ENCODE peak calls at places on chromosomes 2 and 18, in five cellular contexts. O, Z, D, B and R are unnamed samples. For H3K9me3, the result is how much of the 10 kb centered on the place peaks cover.

GRCh38 chr2:202418511-202418910 is 42.4 kb downstream of the BMPR2 start:
- DNase-seq in O (no peak), Z (no peak), D (no peak), B (no peak), R (no peak)

GRCh38 chr18:49723648-49724180 is 89.6 kb downstream of the ACAA2 start:
- DNase-seq in D (no peak), B (peak), Z (peak), O (no peak), R (peak)

GRCh38 chr2:24124003-24124585 is 825 bp downstream of the FAM228B start:
- DNase-seq in D (no peak), B (peak), Z (no peak), O (no peak), R (peak)

GRCh38 chr2:36698978-36699377 is 2.5 kb downstream of the VIT start:
- DNase-seq in D (no peak), B (no peak), Z (no peak), O (no peak), R (no peak)

GRCh38 chr18:48815182-48815520 is 135.6 kb downstream of the SMAD7 start:
- DNase-seq in O (no peak), D (no peak), Z (no peak), B (no peak), R (no peak)

GRCh38 chr2:216885117-216885553 is 25.3 kb upstream of the TNP1 start:
- DNase-seq in D (no peak), B (no peak), O (no peak), Z (no peak), R (no peak)

GRCh38 chr2:63364866-63365265 is 223.4 kb downstream of the WDPCP start:
- DNase-seq in B (no peak), Z (no peak), O (no peak), D (no peak), R (no peak)

GRCh38 chr2:184756885-184757284 is 158.6 kb downstream of the ZNF804A start:
- DNase-seq in O (no peak), B (peak), D (no peak), Z (no peak), R (no peak)

GRCh38 chr2:217929294-217929671 is 73.5 kb downstream of the TNS1 start:
- DNase-seq in B (no peak), O (no peak), Z (no peak), D (no peak), R (no peak)

GRCh38 chr2:110755494-110756078 is 23.2 kb downstream of the ACOXL start:
- DNase-seq in B (peak), Z (no peak), O (no peak), D (no peak), R (peak)

GRCh38 chr18:62334110-62334509 is 9.0 kb downstream of the TNFRSF11A start:
- DNase-seq in Z (peak), B (peak), O (no peak), D (no peak), R (no peak)

GRCh38 chr18:40366521-40366920 is 1588.5 kb upstream of the PIK3C3 start:
- DNase-seq in Z (no peak), O (no peak), D (no peak), B (no peak), R (no peak)

GRCh38 chr2:204108301-204108700 is 171.7 kb downstream of the ICOS start:
- DNase-seq in O (peak), D (peak), B (no peak), Z (no peak), R (peak)

GRCh38 chr18:14959550-14959949 is 211.6 kb downstream of the ANKRD30B start:
- DNase-seq in B (no peak), O (no peak), D (no peak), Z (no peak), R (no peak)
- H3K9me3 ChIP-seq in B (under half), O (under half), D (under half), Z (under half), R (under half)

GRCh38 chr18:3653859-3654441 is 204.0 kb downstream of the TGIF1 start:
- DNase-seq in B (no peak), D (no peak), Z (peak), O (no peak), R (no peak)
- H3K27ac ChIP-seq in B (peak), D (no peak), Z (peak), O (no peak), R (peak)

GRCh38 chr2:241947004-241947350 is 77.4 kb downstream of the RTP5 start:
- DNase-seq in O (no peak), D (no peak), B (no peak), Z (no peak), R (no peak)

GRCh38 chr2:241947401-241947800 is 77.9 kb downstream of the RTP5 start:
- DNase-seq in Z (no peak), D (no peak), B (no peak), O (no peak), R (no peak)

GRCh38 chr2:241945803-241946202 is 76.3 kb downstream of the RTP5 start:
- DNase-seq in O (no peak), Z (no peak), B (no peak), D (no peak), R (no peak)

GRCh38 chr2:241945311-241945710 is 75.8 kb downstream of the RTP5 start:
- DNase-seq in D (no peak), B (no peak), O (no peak), Z (no peak), R (no peak)

DNA sequence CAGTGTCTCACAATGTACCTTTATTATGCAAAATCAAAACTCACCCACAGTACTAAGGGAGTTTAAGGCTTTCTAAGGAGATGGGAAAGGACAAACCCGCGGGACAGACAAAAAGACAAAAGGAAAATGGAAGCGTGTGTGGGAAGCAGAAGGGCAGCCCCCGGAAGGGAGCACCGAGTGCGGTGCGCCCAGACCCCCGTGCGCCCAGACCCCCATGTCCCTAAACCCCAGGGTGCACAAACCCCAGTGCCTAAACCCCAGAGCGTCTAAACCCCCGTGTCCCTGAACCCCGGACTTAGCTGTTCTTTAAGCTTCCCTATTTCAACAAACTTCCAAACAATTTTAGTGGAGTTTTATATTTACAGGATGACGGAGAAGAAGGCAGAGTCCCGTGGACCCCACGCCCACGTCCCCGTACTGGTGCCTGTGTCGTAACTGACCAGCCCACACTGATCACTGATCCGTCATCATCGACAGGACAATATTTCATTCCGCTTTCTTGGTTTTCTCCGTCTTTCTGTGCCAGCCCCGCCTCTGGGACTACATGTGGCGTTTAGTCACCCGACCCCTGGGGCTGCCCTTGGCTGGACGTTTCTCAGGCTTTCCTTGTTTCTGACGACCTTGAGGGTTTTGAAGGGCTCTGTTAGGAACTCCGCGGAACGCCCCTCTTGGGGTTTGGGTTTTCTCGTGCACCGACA is 76.9 kb downstream of the RTP5 start:
- DNase-seq in B (no peak), D (no peak), Z (no peak), O (no peak), R (no peak)
- H3K9me3 ChIP-seq in B (under half), D (under half), Z (under half), O (under half), R (under half)

GRCh38 chr2:240962371-240963064 is 35.9 kb upstream of the SNED1 start:
- DNase-seq in B (no peak), Z (no peak), D (peak), O (no peak), R (no peak)
- H3K27ac ChIP-seq in B (no peak), Z (no peak), D (peak), O (no peak), R (peak)